ENCODE peak calls at places on chromosome 13, in seven cellular contexts. U, R, D, V, T, C and X are unnamed samples.

GRCh38 chr13:87078947-87079795 is 592.0 kb upstream of the SLITRK5 start:
- DNase-seq in U (no peak), R (no peak), D (no peak), V (no peak), T (no peak), C (no peak), X (no peak)

GRCh38 chr13:24688111-24688510 is 7.9 kb downstream of the ATP12A start:
- DNase-seq in U (no peak), R (no peak), D (no peak), V (no peak), T (no peak), C (no peak), X (no peak)

GRCh38 chr13:96696501-96696900 is 297.8 kb downstream of the OXGR1 start:
- DNase-seq in U (no peak), R (no peak), D (no peak), V (no peak), T (no peak), C (no peak), X (peak; percentile 25)

GRCh38 chr13:30002577-30002976 is 152.2 kb upstream of the UBL3 start:
- DNase-seq in U (no peak), R (peak; percentile 89), D (peak; percentile 32), V (peak; percentile 12), T (peak; percentile 82), C (peak; percentile 85), X (peak; percentile 56)

GRCh38 chr13:35817642-35818576 is 313.3 kb downstream of the DCLK1 start:
- DNase-seq in U (no peak), R (peak; percentile 61), D (no peak), V (no peak), T (peak; percentile 60), C (no peak), X (no peak)

GRCh38 chr13:91207261-91207660 is 140.2 kb upstream of the MIR17HG start:
- DNase-seq in U (no peak), R (no peak), D (no peak), V (no peak), T (no peak), C (no peak), X (no peak)

GRCh38 chr13:103282571-103283450 is 216.6 kb upstream of the SLC10A2 start:
- DNase-seq in U (no peak), R (peak; percentile 88), D (peak; percentile 92), V (peak; percentile 93), T (no peak), C (peak; percentile 49), X (peak; percentile 93)

GRCh38 chr13:34020388-34020787 is 202.4 kb downstream of the RFC3 start:
- DNase-seq in U (no peak), R (no peak), D (no peak), V (no peak), T (no peak), C (no peak), X (no peak)

GRCh38 chr13:74062933-74063332 is 71.3 kb downstream of the KLF12 start:
- DNase-seq in U (no peak), R (peak; percentile 79), D (peak; percentile 70), V (peak; percentile 75), T (peak; percentile 61), C (peak; percentile 74), X (peak; percentile 87)

GRCh38 chr13:69935043-69935442 is 172.6 kb upstream of the ATXN8OS start:
- DNase-seq in U (no peak), R (no peak), D (no peak), V (no peak), T (no peak), C (no peak), X (no peak)

GRCh38 chr13:73061478-73062275 is 2.9 kb downstream of the KLF5 start:
- DNase-seq in U (no peak), R (no peak), D (no peak), V (no peak), T (peak; percentile 13), C (no peak), X (peak; percentile 25)

GRCh38 chr13:73060251-73061160 is 1.7 kb downstream of the KLF5 start:
- DNase-seq in U (no peak), R (peak; percentile 81), D (peak; percentile 75), V (peak; percentile 64), T (peak; percentile 79), C (peak; percentile 82), X (peak; percentile 55)

GRCh38 chr13:73063166-73063565 is 4.4 kb downstream of the KLF5 start:
- DNase-seq in U (no peak), R (no peak), D (no peak), V (no peak), T (no peak), C (no peak), X (no peak)

GRCh38 chr13:73064991-73065390 is 6.2 kb downstream of the KLF5 start:
- DNase-seq in U (no peak), R (no peak), D (no peak), V (no peak), T (no peak), C (no peak), X (no peak)

DNA sequence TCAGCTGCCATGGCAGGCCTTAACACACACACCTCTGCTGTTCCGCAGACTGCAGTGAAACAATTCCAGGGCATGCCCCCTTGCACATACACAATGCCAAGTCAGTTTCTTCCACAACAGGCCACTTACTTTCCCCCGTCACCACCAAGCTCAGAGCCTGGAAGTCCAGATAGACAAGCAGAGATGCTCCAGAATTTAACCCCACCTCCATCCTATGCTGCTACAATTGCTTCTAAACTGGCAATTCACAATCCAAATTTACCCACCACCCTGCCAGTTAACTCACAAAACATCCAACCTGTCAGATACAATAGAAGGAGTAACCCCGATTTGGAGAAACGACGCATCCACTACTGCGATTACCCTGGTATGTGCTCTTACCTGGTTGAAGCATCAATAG is 3.6 kb downstream of the KLF5 start:
- DNase-seq in U (no peak), R (no peak), D (no peak), V (no peak), T (no peak), C (no peak), X (no peak)
- H3K4me3 ChIP-seq in U (peak overlapping the region; percentile 83), R (no peak overlapping the region), D (no peak overlapping the region), V (no peak overlapping the region), T (no peak overlapping the region), C (no peak overlapping the region), X (no peak overlapping the region)

GRCh38 chr13:45340422-45341033 is 455 bp downstream of the TPT1 start:
- DNase-seq in U (peak; percentile 94), R (peak; percentile 91), D (peak; percentile 97), V (peak; percentile 82), T (peak; percentile 93), C (peak; percentile 91), X (peak; percentile 96)
- TF ChIP-seq CTCF in U (peak; percentile 52), R (peak; percentile 70), D (peak; percentile 39), V (peak; percentile 69), T (peak; percentile 50), C (peak; percentile 35), X (peak; percentile 64)

DNA sequence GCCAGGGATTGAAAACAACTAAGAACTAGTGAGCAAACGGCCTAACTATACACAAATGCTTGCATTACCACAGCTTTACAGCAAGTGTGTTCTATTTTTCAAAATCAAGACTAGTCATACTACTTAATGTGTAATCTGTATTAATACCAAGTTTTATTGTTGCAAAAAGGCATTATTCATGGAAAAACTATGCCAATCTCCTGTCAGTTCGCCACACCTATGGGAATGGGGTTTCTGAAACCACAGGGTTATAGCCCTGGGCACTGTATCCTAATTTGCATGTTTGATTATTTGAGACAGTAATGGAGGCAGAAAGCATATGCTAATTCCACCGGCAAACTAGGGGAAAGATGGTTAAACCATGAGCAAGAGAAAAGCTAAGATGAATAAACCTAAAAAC is 14.3 kb downstream of the GAS6 start:
- DNase-seq in U (no peak), R (no peak), D (no peak), V (no peak), T (no peak), C (no peak), X (no peak)
- H3K4me3 ChIP-seq in U (no peak overlapping the region), R (no peak overlapping the region), D (no peak overlapping the region), V (no peak overlapping the region), T (no peak overlapping the region), C (no peak overlapping the region), X (no peak overlapping the region)

DNA sequence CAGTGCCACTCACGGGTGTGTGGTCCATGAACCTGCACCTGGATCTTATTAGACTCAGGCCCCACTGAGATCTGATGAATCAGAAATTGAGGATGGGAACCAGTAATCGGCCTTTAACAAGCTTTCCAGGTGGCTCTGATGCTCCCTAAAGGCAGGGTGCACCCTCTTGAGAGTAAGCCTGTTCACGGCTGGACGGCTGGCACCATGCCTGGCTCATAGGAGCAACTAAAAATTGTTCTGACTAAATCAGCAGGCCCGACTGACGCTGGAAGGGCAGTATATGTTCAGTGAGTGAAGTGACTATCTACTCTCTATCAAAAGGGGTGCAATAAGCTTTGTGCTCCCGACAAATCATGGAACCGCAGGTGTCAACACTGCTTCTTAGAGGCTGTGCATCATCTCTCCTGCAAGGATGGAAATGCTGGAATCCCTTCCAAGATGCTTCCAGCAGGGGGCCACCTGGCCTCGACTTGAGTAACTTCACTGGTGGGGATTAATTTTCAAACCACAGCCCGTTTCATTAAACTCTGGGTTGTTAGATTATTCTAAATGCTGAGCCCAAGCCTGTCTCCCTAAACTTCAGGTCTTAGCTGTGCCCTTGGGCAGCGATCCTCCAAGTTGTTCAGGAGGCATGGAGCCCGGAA is 28.4 kb downstream of the TMTC4 start:
- DNase-seq in U (no peak), R (peak; percentile 31), D (peak; percentile 58), V (peak; percentile 49), T (peak; percentile 20), C (peak; percentile 31), X (peak; percentile 61)
- TF ChIP-seq CTCF in U (no peak), R (peak; percentile 62), D (peak; percentile 68), V (peak; percentile 82), T (peak; percentile 50), C (peak; percentile 48), X (peak; percentile 77)

DNA sequence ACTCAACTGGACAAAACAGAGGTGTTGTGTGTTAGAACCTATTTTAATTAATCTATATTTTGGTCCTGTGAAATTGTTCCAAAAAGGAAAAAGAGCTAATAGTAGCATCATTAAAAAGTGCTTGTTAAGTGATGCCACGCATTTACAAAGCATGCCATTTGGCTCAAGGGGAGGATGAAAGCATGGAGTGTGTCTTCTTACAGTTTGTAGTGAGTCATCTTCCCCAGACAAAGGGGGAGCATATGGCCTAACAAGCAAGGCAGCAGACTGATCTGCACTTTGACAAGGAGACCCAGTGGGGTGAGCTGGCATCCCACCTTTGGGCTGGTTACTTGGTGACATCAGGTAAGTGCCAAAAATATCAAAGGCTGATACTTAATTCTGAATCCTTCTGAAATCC is 297.0 kb downstream of the FGF9 start:
- DNase-seq in U (no peak), R (no peak), D (no peak), V (no peak), T (no peak), C (peak; percentile 64), X (no peak)
- H3K4me3 ChIP-seq in U (no peak overlapping the region), R (no peak overlapping the region), D (no peak overlapping the region), V (no peak overlapping the region), T (no peak overlapping the region), C (no peak overlapping the region), X (no peak overlapping the region)

GRCh38 chr13:94710081-94710809 is 2.1 kb downstream of the SOX21 start:
- DNase-seq in U (no peak), R (no peak), D (no peak), V (no peak), T (no peak), C (no peak), X (no peak)

GRCh38 chr13:94708971-94709614 is 3.3 kb downstream of the SOX21 start:
- DNase-seq in U (no peak), R (no peak), D (no peak), V (no peak), T (no peak), C (no peak), X (no peak)

GRCh38 chr13:94711561-94712286 is 621 bp downstream of the SOX21 start:
- DNase-seq in U (no peak), R (no peak), D (peak; percentile 18), V (no peak), T (peak; percentile 6), C (no peak), X (peak; percentile 32)

GRCh38 chr13:94712287-94712811 is at the start of gene SOX21:
- DNase-seq in U (no peak), R (no peak), D (no peak), V (no peak), T (no peak), C (no peak), X (no peak)

GRCh38 chr13:94710881-94711560 is 1.3 kb downstream of the SOX21 start:
- DNase-seq in U (no peak), R (no peak), D (no peak), V (no peak), T (no peak), C (no peak), X (no peak)
- TF ChIP-seq CTCF in U (no peak), R (no peak), D (no peak), V (peak; percentile 4), T (no peak), C (peak; percentile 20), X (no peak)